ENCODE peak calls at places on chromosomes 5 and 9, in nine cellular contexts. One of them, this sample, is unnamed.

GRCh38 chr5:131538177-131538593 is 96.8 kb downstream of the RAPGEF6 start:
- DNase-seq in AG09319: no peak
- DNase-seq in fibroblast of pulmonary artery: peak; percentile 83
- DNase-seq in brain microvascular endothelial cell: peak; percentile 44
- DNase-seq in nephron progenitor cell: no peak
- DNase-seq in HL-60: peak; percentile 28
- DNase-seq in Calu3: no peak
- DNase-seq in fibroblast of mammary gland: peak; percentile 86
- DNase-seq in CD4-positive, alpha-beta T cell: no peak
- DNase-seq in this sample: no peak

GRCh38 chr9:93967020-93967803 is 12.1 kb upstream of the BARX1 start:
- DNase-seq in brain microvascular endothelial cell: no peak
- DNase-seq in nephron progenitor cell: no peak
- DNase-seq in CD4-positive, alpha-beta T cell: no peak
- DNase-seq in Calu3: no peak
- DNase-seq in fibroblast of pulmonary artery: no peak
- DNase-seq in fibroblast of mammary gland: no peak
- DNase-seq in HL-60: no peak
- DNase-seq in AG09319: no peak
- DNase-seq in this sample: no peak

GRCh38 chr9:98097836-98098235 is 21.2 kb downstream of the TRIM14 start:
- DNase-seq in fibroblast of pulmonary artery: no peak
- DNase-seq in brain microvascular endothelial cell: no peak
- DNase-seq in fibroblast of mammary gland: no peak
- DNase-seq in HL-60: no peak
- DNase-seq in nephron progenitor cell: no peak
- DNase-seq in CD4-positive, alpha-beta T cell: peak; percentile 38
- DNase-seq in Calu3: no peak
- DNase-seq in AG09319: no peak
- DNase-seq in this sample: no peak

GRCh38 chr9:113609562-113610318 is 146.2 kb downstream of the RGS3 start:
- DNase-seq in HL-60: no peak
- DNase-seq in nephron progenitor cell: no peak
- DNase-seq in fibroblast of pulmonary artery: peak; percentile 86
- DNase-seq in fibroblast of mammary gland: peak; percentile 32
- DNase-seq in CD4-positive, alpha-beta T cell: no peak
- DNase-seq in Calu3: peak; percentile 69
- DNase-seq in brain microvascular endothelial cell: no peak
- DNase-seq in AG09319: no peak
- DNase-seq in this sample: peak; percentile 67

GRCh38 chr5:146059349-146060220 is 45.8 kb downstream of the PLAC8L1 start:
- DNase-seq in nephron progenitor cell: no peak
- DNase-seq in brain microvascular endothelial cell: no peak
- DNase-seq in fibroblast of pulmonary artery: peak; percentile 52
- DNase-seq in AG09319: peak; percentile 3
- DNase-seq in CD4-positive, alpha-beta T cell: no peak
- DNase-seq in HL-60: no peak
- DNase-seq in fibroblast of mammary gland: peak; percentile 10
- DNase-seq in Calu3: no peak
- DNase-seq in this sample: no peak

GRCh38 chr9:9846538-9846937 is 766.3 kb downstream of the PTPRD start:
- DNase-seq in CD4-positive, alpha-beta T cell: no peak
- DNase-seq in Calu3: no peak
- DNase-seq in brain microvascular endothelial cell: no peak
- DNase-seq in HL-60: no peak
- DNase-seq in fibroblast of pulmonary artery: no peak
- DNase-seq in nephron progenitor cell: no peak
- DNase-seq in fibroblast of mammary gland: no peak
- DNase-seq in AG09319: no peak
- DNase-seq in this sample: no peak

GRCh38 chr5:174831985-174832384 is 107.6 kb downstream of the MSX2 start:
- DNase-seq in HL-60: no peak
- DNase-seq in brain microvascular endothelial cell: no peak
- DNase-seq in nephron progenitor cell: no peak
- DNase-seq in AG09319: no peak
- DNase-seq in Calu3: peak; percentile 10
- DNase-seq in CD4-positive, alpha-beta T cell: no peak
- DNase-seq in fibroblast of mammary gland: no peak
- DNase-seq in fibroblast of pulmonary artery: no peak
- DNase-seq in this sample: no peak

GRCh38 chr9:17380126-17380861 is 198.6 kb upstream of the SH3GL2 start:
- DNase-seq in CD4-positive, alpha-beta T cell: no peak
- DNase-seq in fibroblast of pulmonary artery: no peak
- DNase-seq in Calu3: no peak
- DNase-seq in HL-60: no peak
- DNase-seq in fibroblast of mammary gland: no peak
- DNase-seq in nephron progenitor cell: no peak
- DNase-seq in brain microvascular endothelial cell: no peak
- DNase-seq in AG09319: no peak
- DNase-seq in this sample: no peak

GRCh38 chr9:91896096-91896495 is 53.9 kb downstream of the ROR2 start:
- DNase-seq in CD4-positive, alpha-beta T cell: no peak
- DNase-seq in nephron progenitor cell: no peak
- DNase-seq in HL-60: no peak
- DNase-seq in Calu3: no peak
- DNase-seq in fibroblast of pulmonary artery: no peak
- DNase-seq in brain microvascular endothelial cell: no peak
- DNase-seq in fibroblast of mammary gland: no peak
- DNase-seq in AG09319: no peak
- DNase-seq in this sample: no peak

GRCh38 chr5:58763390-58763789 is 180.5 kb downstream of the RAB3C start:
- DNase-seq in nephron progenitor cell: no peak
- DNase-seq in fibroblast of pulmonary artery: no peak
- DNase-seq in Calu3: no peak
- DNase-seq in fibroblast of mammary gland: no peak
- DNase-seq in HL-60: no peak
- DNase-seq in CD4-positive, alpha-beta T cell: no peak
- DNase-seq in brain microvascular endothelial cell: no peak
- DNase-seq in AG09319: no peak
- DNase-seq in this sample: no peak

GRCh38 chr9:38673399-38673798 is 46.5 kb downstream of the FAM240B start:
- DNase-seq in HL-60: no peak
- DNase-seq in fibroblast of pulmonary artery: no peak
- DNase-seq in fibroblast of mammary gland: no peak
- DNase-seq in brain microvascular endothelial cell: no peak
- DNase-seq in Calu3: no peak
- DNase-seq in CD4-positive, alpha-beta T cell: no peak
- DNase-seq in AG09319: no peak
- DNase-seq in nephron progenitor cell: no peak
- DNase-seq in this sample: no peak

DNA sequence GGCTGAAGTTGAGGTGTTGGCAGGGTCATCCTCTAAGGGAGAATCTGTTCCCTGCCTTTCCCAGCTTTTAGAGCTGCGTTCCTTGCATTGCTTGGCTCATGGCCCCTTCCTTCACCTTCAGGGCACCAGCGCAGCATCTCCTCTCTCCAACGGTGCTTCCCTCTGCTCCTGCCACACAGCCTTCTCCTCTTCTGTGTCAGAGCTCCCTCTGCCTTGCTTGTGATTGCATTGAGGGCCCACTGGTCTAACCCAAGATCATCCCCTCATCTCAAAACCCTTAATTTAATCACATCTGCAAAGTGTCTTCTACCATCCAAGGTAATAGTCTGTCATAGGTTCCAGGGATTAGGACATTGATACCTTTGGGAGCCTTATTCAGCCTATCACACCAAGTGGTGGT is 205.7 kb upstream of the TBCA start:
- DNase-seq in brain microvascular endothelial cell: no peak
- DNase-seq in HL-60: no peak
- DNase-seq in CD4-positive, alpha-beta T cell: no peak
- DNase-seq in fibroblast of pulmonary artery: no peak
- DNase-seq in AG09319: no peak
- DNase-seq in fibroblast of mammary gland: no peak
- DNase-seq in Calu3: no peak
- DNase-seq in nephron progenitor cell: no peak
- DNase-seq in this sample: no peak
- TF ChIP-seq CTCF in brain microvascular endothelial cell: no peak
- TF ChIP-seq CTCF in HL-60: no peak
- TF ChIP-seq CTCF in CD4-positive, alpha-beta T cell: no peak
- TF ChIP-seq CTCF in fibroblast of pulmonary artery: no peak
- TF ChIP-seq CTCF in AG09319: no peak
- TF ChIP-seq CTCF in fibroblast of mammary gland: peak; percentile 12
- TF ChIP-seq CTCF in Calu3: no peak
- TF ChIP-seq CTCF in nephron progenitor cell: no peak
- TF ChIP-seq CTCF in this sample: no peak

GRCh38 chr9:36980148-36980974 is 53.7 kb downstream of the PAX5 start:
- DNase-seq in AG09319: no peak
- DNase-seq in fibroblast of pulmonary artery: no peak
- DNase-seq in fibroblast of mammary gland: no peak
- DNase-seq in Calu3: no peak
- DNase-seq in HL-60: peak; percentile 11
- DNase-seq in CD4-positive, alpha-beta T cell: no peak
- DNase-seq in brain microvascular endothelial cell: no peak
- DNase-seq in nephron progenitor cell: no peak
- DNase-seq in this sample: no peak
- TF ChIP-seq CTCF in AG09319: no peak
- TF ChIP-seq CTCF in fibroblast of pulmonary artery: no peak
- TF ChIP-seq CTCF in fibroblast of mammary gland: no peak
- TF ChIP-seq CTCF in Calu3: no peak
- TF ChIP-seq CTCF in HL-60: no peak
- TF ChIP-seq CTCF in CD4-positive, alpha-beta T cell: no peak
- TF ChIP-seq CTCF in brain microvascular endothelial cell: peak; percentile 6
- TF ChIP-seq CTCF in nephron progenitor cell: no peak
- TF ChIP-seq CTCF in this sample: peak; percentile 33

GRCh38 chr9:132236662-132237311 is 74.9 kb downstream of the NTNG2 start:
- DNase-seq in nephron progenitor cell: no peak
- DNase-seq in AG09319: no peak
- DNase-seq in fibroblast of pulmonary artery: no peak
- DNase-seq in HL-60: no peak
- DNase-seq in CD4-positive, alpha-beta T cell: no peak
- DNase-seq in brain microvascular endothelial cell: no peak
- DNase-seq in fibroblast of mammary gland: no peak
- DNase-seq in Calu3: no peak
- DNase-seq in this sample: no peak
- TF ChIP-seq CTCF in nephron progenitor cell: peak; percentile 34
- TF ChIP-seq CTCF in AG09319: no peak
- TF ChIP-seq CTCF in fibroblast of pulmonary artery: no peak
- TF ChIP-seq CTCF in HL-60: no peak
- TF ChIP-seq CTCF in CD4-positive, alpha-beta T cell: peak; percentile 67
- TF ChIP-seq CTCF in brain microvascular endothelial cell: no peak
- TF ChIP-seq CTCF in fibroblast of mammary gland: no peak
- TF ChIP-seq CTCF in Calu3: peak; percentile 18
- TF ChIP-seq CTCF in this sample: peak; percentile 71

DNA sequence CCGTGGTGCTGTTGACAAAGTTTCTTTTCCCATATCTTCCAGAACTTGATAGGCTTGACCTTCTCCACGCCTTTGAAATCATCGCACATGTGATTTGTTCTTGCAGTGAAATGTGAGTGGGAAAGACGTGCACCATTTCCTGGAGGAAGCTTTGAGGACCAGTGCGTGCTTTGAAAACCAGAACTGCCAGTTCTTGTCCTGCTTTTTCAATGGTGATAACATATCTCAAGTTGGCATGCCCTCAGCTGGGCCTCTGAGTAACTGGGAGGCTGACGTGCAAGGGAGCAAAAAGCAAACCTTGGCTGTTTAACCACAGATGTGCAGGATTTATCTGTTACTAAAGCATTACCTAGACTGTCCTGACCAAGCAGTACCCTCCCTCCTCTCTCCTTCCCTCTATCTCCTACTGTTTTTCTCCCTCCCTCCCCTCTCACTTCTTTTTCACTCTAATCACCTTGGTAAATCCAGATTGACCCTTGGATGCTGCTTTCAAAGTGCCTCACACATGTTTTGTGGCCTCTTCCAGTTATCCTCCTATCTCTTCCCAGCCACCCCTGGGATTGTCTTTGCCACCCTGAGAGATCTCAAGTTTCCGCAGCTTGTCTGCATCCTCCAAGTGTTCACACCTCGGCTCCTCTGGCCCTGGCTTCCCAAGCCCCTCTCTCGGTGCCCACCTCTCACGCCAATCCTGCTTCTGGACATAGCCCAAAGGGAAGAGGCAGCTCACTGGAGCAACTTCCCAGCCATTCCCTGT is 198.2 kb downstream of the ERCC6L2 start:
- DNase-seq in AG09319: no peak
- DNase-seq in Calu3: peak; percentile 25
- DNase-seq in fibroblast of mammary gland: no peak
- DNase-seq in brain microvascular endothelial cell: no peak
- DNase-seq in CD4-positive, alpha-beta T cell: no peak
- DNase-seq in nephron progenitor cell: no peak
- DNase-seq in fibroblast of pulmonary artery: peak; percentile 17
- DNase-seq in HL-60: peak; percentile 73
- DNase-seq in this sample: no peak
- TF ChIP-seq CTCF in AG09319: no peak
- TF ChIP-seq CTCF in Calu3: no peak
- TF ChIP-seq CTCF in fibroblast of mammary gland: no peak
- TF ChIP-seq CTCF in brain microvascular endothelial cell: no peak
- TF ChIP-seq CTCF in CD4-positive, alpha-beta T cell: no peak
- TF ChIP-seq CTCF in nephron progenitor cell: no peak
- TF ChIP-seq CTCF in fibroblast of pulmonary artery: no peak
- TF ChIP-seq CTCF in HL-60: no peak
- TF ChIP-seq CTCF in this sample: no peak